ENCODE peak calls at places on chromosome 6, in eight cellular contexts. G is neural crest cell; L is activated CD8-positive, alpha-beta memory T cell treated with anti-CD3 and anti-CD28 coated beads for 48 hours; X is naive thymus-derived CD8-positive, alpha-beta T cell; V is dermis microvascular lymphatic vessel endothelial cell; S is fibroblast of lung; N is NAMALWA; R is AG04449. Q is an unnamed sample.

GRCh38 chr6:24495516-24495847 is 713 bp downstream of the ALDH5A1 start:
- DNase-seq in G (peak), L (no peak), X (peak), V (peak), S (peak), N (peak), R (no peak), Q (no peak)

GRCh38 chr6:11689847-11690246 is 88.8 kb downstream of the ADTRP start:
- DNase-seq in G (no peak), L (no peak), X (no peak), V (no peak), S (no peak), N (no peak), R (no peak), Q (no peak)

GRCh38 chr6:209432-210103 is 82.7 kb upstream of the DUSP22 start:
- DNase-seq in G (no peak), L (no peak), X (no peak), V (no peak), S (no peak), N (no peak), R (no peak), Q (no peak)

GRCh38 chr6:136571065-136571464 is 20.8 kb upstream of the MAP7 start:
- DNase-seq in G (no peak), L (no peak), X (no peak), V (no peak), S (no peak), N (no peak), R (no peak), Q (no peak)

GRCh38 chr6:113627480-113627879 is 229.7 kb upstream of the MARCKS start:
- DNase-seq in G (no peak), L (no peak), X (no peak), V (no peak), S (no peak), N (no peak), R (no peak), Q (no peak)

GRCh38 chr6:54335871-54336270 is 27.6 kb downstream of the TINAG start:
- DNase-seq in G (no peak), L (no peak), X (no peak), V (no peak), S (peak), N (no peak), R (peak), Q (peak)

GRCh38 chr6:20092071-20092566 is 120.2 kb downstream of the MBOAT1 start:
- DNase-seq in G (no peak), L (no peak), X (no peak), V (peak), S (peak), N (peak), R (peak), Q (peak)

GRCh38 chr6:26028753-26029569 is 58.3 kb upstream of the HFE start:
- DNase-seq in G (no peak), L (no peak), X (no peak), V (no peak), S (no peak), N (peak), R (no peak), Q (no peak)

GRCh38 chr6:75023634-75024033 is 182.2 kb downstream of the COL12A1 start:
- DNase-seq in G (no peak), L (no peak), X (no peak), V (no peak), S (peak), N (no peak), R (no peak), Q (no peak)